ENCODE peak calls at places on chromosomes 1 and 21, in four cellular contexts. I, T, B and H are unnamed samples.

GRCh38 chr1:93613895-93614294 is 67.7 kb downstream of the BCAR3 start:
- DNase-seq in I (no peak), T (peak), B (no peak), H (no peak)

GRCh38 chr21:39363607-39364555 is 15.0 kb upstream of the HMGN1 start:
- DNase-seq in I (no peak), T (no peak), B (no peak), H (no peak)

GRCh38 chr1:156656779-156657160 is 14.9 kb downstream of the BCAN start:
- DNase-seq in I (no peak), T (no peak), B (no peak), H (no peak)

GRCh38 chr1:180288232-180288818 is 58.3 kb downstream of the LHX4 start:
- DNase-seq in I (no peak), T (no peak), B (no peak), H (no peak)

GRCh38 chr1:116820362-116820761 is 66.1 kb downstream of the CD2 start:
- DNase-seq in I (no peak), T (peak), B (peak), H (peak)

GRCh38 chr1:2203671-2204383 is 9.3 kb upstream of the FAAP20 start:
- DNase-seq in I (no peak), T (peak), B (no peak), H (no peak)

GRCh38 chr1:5911871-5912271 is 80.4 kb downstream of the NPHP4 start:
- DNase-seq in I (no peak), T (no peak), B (no peak), H (no peak)

GRCh38 chr1:27588256-27589232 is 15.4 kb downstream of the AHDC1 start:
- DNase-seq in I (no peak), T (no peak), B (no peak), H (no peak)

GRCh38 chr1:176949033-176949662 is 215.4 kb downstream of the ASTN1 start:
- DNase-seq in I (peak), T (peak), B (peak), H (peak)

GRCh38 chr1:117821382-117821755 is 108.1 kb downstream of the GDAP2 start:
- DNase-seq in I (no peak), T (peak), B (no peak), H (no peak)

GRCh38 chr1:222114536-222115156 is 372.8 kb upstream of the DUSP10 start:
- DNase-seq in I (no peak), T (no peak), B (no peak), H (no peak)

GRCh38 chr1:234256359-234256758 is 116.9 kb upstream of the COA6 start:
- DNase-seq in I (no peak), T (no peak), B (peak), H (no peak)

GRCh38 chr1:85090225-85090624 is 41.9 kb upstream of the MCOLN3 start:
- DNase-seq in I (no peak), T (no peak), B (no peak), H (no peak)

GRCh38 chr1:93623436-93623835 is 58.2 kb downstream of the BCAR3 start:
- DNase-seq in I (no peak), T (no peak), B (no peak), H (no peak)

GRCh38 chr1:61208172-61208571 is 125.8 kb downstream of the NFIA start:
- DNase-seq in I (no peak), T (no peak), B (no peak), H (no peak)

GRCh38 chr1:61207416-61207815 is 125.1 kb downstream of the NFIA start:
- DNase-seq in I (no peak), T (no peak), B (no peak), H (no peak)

GRCh38 chr1:61213612-61214011 is 131.3 kb downstream of the NFIA start:
- DNase-seq in I (no peak), T (no peak), B (no peak), H (no peak)

GRCh38 chr1:61208815-61209214 is 126.5 kb downstream of the NFIA start:
- DNase-seq in I (no peak), T (no peak), B (no peak), H (no peak)

DNA sequence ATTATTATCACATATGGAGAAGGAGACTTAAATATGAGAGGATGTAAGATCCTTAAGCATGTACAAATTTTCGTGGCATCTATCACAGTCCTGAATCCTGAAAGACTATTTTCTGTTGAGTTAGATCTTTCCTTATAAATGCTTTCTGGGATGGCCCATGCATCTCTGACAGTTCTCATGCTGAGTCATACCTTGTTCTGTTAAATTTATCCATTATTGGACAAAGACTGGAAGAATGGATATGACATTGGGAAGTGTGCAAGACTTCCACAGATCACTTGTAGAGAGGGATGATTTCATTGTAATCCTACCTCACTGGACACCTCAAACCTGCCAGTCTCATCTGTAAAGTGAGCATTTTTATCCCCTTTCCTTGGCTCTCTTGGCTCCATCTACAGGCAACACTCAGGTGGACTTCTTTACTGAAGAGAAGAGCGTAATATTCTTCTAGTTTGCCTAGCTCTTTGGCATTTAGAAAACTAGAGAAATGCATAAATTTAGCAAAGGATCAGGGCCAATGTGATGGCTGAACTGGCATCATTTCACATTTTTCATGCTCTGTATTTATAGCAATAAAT is 128.2 kb downstream of the NFIA start:
- DNase-seq in I (no peak), T (no peak), B (no peak), H (no peak)
- TF ChIP-seq CTCF in I (no peak), T (no peak), B (peak), H (no peak)

GRCh38 chr1:18572022-18572920 is 58.4 kb upstream of the PAX7 start:
- DNase-seq in I (no peak), T (no peak), B (no peak), H (no peak)

GRCh38 chr1:18573170-18573569 is 57.5 kb upstream of the PAX7 start:
- DNase-seq in I (no peak), T (no peak), B (no peak), H (no peak)

GRCh38 chr1:18569251-18569650 is 61.4 kb upstream of the PAX7 start:
- DNase-seq in I (no peak), T (no peak), B (no peak), H (no peak)

GRCh38 chr1:18568489-18568888 is 62.2 kb upstream of the PAX7 start:
- DNase-seq in I (no peak), T (no peak), B (no peak), H (no peak)

GRCh38 chr1:18569811-18570545 is 60.7 kb upstream of the PAX7 start:
- DNase-seq in I (no peak), T (no peak), B (no peak), H (no peak)
- TF ChIP-seq CTCF in I (no peak), T (no peak), B (no peak), H (no peak)

GRCh38 chr1:155253208-155253607 is 2.1 kb downstream of the ENTREP3 start:
- DNase-seq in I (no peak), T (no peak), B (no peak), H (no peak)
- TF ChIP-seq CTCF in I (no peak), T (no peak), B (peak), H (no peak)

GRCh38 chr1:69569281-69569970 is 1.7 kb downstream of the LRRC7 start:
- DNase-seq in I (peak), T (no peak), B (peak), H (no peak)
- TF ChIP-seq CTCF in I (no peak), T (no peak), B (no peak), H (no peak)

DNA sequence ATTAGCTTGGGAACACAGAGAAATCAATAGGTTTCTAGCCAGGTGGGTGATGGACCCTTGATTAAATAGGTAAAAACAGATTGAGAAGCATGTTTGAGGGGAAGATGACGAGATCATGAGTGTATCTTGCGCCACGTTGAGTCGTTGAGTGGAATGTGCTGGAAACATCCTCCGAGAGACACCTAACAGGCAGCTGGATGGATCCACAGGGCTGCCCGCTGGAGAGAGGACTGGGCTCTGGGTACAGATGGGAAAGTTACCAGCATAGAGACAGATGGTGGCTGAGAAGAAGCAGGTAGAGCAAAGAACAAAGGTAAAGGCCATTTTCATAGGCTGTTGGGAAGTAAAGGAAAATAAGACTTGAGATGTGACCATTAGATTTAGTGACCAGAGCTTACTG is 15.6 kb downstream of the BATF3 start:
- DNase-seq in I (no peak), T (no peak), B (no peak), H (no peak)
- TF ChIP-seq CTCF in I (no peak), T (no peak), B (no peak), H (no peak)